ENCODE peak calls at places on chromosomes 6 and 20, in five cellular contexts. I is mesenchymal stem cell, O is IMR-90, X is trophoblast cell, Y is H9. H is an unnamed sample.
A peak's percentile ranks its signal among the peaks of the same experiment; 100 is the strongest.

GRCh38 chr20:32806356-32806755 is 13.4 kb upstream of the MAPRE1 start:
- DNase-seq in I (no peak), O (no peak), X (peak; percentile 34), Y (no peak), H (no peak)

GRCh38 chr6:134420638-134421181 is 102.8 kb upstream of the SGK1 start:
- DNase-seq in I (peak; percentile 89), O (peak; percentile 90), X (peak; percentile 42), Y (no peak), H (no peak)

GRCh38 chr6:34154668-34155447 is 9.0 kb upstream of the GRM4 start:
- DNase-seq in I (peak; percentile 47), O (peak; percentile 26), X (no peak), Y (peak; percentile 78), H (peak; percentile 99)

GRCh38 chr6:123805921-123806320 is 2.3 kb downstream of the NKAIN2 start:
- DNase-seq in I (no peak), O (no peak), X (no peak), Y (no peak), H (no peak)

GRCh38 chr6:156776470-156776840 is 723 bp upstream of the ARID1B start:
- DNase-seq in I (peak; percentile 55), O (peak; percentile 44), X (no peak), Y (no peak), H (peak; percentile 30)

GRCh38 chr20:18717062-18717461 is 96.5 kb upstream of the SCP2D1 start:
- DNase-seq in I (no peak), O (no peak), X (no peak), Y (no peak), H (no peak)

GRCh38 chr6:6920984-6921313 is 186.8 kb upstream of the RREB1 start:
- DNase-seq in I (no peak), O (no peak), X (no peak), Y (no peak), H (no peak)

GRCh38 chr20:12305555-12305954 is 387.9 kb downstream of the BTBD3 start:
- DNase-seq in I (no peak), O (no peak), X (no peak), Y (no peak), H (no peak)

GRCh38 chr20:21656299-21657067 is 49.0 kb upstream of the PAX1 start:
- DNase-seq in I (no peak), O (no peak), X (peak; percentile 12), Y (no peak), H (no peak)

GRCh38 chr20:58888521-58889333 is 36.2 kb downstream of the GNAS start:
- DNase-seq in I (peak; percentile 83), O (peak; percentile 72), X (peak; percentile 56), Y (peak; percentile 90), H (no peak)

GRCh38 chr6:137830562-137830961 is 36.5 kb upstream of the TNFAIP3 start:
- DNase-seq in I (no peak), O (no peak), X (no peak), Y (no peak), H (no peak)

GRCh38 chr20:17651761-17652388 is 30.2 kb downstream of the RRBP1 start:
- DNase-seq in I (no peak), O (no peak), X (no peak), Y (no peak), H (no peak)

GRCh38 chr6:16764188-16764950 is 3.1 kb upstream of the ATXN1 start:
- DNase-seq in I (peak; percentile 69), O (peak; percentile 76), X (no peak), Y (no peak), H (no peak)

DNA sequence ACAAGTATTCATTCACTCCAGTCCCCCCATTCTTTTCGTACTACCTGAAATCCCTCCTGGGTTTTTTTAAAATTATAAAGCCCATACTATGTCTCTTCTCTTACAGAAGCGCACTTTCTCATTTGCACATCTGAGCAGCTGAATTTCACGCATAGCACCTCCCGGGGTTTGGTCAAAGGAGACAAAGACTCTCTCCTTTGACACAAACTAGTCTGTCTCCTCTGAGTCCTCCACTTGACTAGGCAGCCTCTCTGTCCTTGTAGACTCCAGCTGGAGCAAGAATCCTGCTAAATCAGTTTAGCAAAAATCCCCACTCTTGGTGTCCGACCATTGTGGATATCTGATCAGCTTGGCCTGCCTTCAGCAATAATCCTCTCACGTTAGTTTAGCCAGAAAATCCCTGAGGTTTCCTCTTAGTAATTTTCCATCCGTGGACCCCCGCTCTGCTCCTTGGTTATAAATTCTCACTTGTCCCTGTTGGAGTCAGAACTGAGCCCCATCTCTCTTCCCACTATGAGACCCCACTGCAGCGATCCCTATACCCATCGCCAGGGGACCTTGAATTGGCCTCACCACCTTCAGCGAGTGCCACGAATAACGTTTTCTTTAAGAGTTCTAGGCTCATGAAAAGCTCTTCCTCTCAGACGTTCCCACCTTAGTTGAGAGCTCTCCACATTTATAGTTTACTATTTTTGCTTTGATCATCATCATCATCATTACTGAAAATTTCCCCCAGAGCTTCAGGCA is 29.0 kb downstream of the PDYN start:
- DNase-seq in I (peak; percentile 13), O (no peak), X (no peak), Y (no peak), H (no peak)
- H3K18ac ChIP-seq in I (no peak overlapping the region), O (no peak overlapping the region), X (no peak overlapping the region), Y (no peak overlapping the region), H (no peak overlapping the region)

GRCh38 chr6:168062346-168063289 is 16.4 kb downstream of the FRMD1 start:
- DNase-seq in I (no peak), O (no peak), X (no peak), Y (no peak), H (no peak)
- H3K18ac ChIP-seq in I (no peak overlapping the region), O (no peak overlapping the region), X (no peak overlapping the region), Y (no peak overlapping the region), H (no peak overlapping the region)

GRCh38 chr6:35735452-35735851 is 1.4 kb upstream of the ARMC12 start:
- DNase-seq in I (no peak), O (no peak), X (no peak), Y (no peak), H (no peak)
- H3K18ac ChIP-seq in I (no peak overlapping the region), O (no peak overlapping the region), X (no peak overlapping the region), Y (no peak overlapping the region), H (no peak overlapping the region)

GRCh38 chr20:23877524-23877923 is 2.0 kb downstream of the CST5 start:
- DNase-seq in I (no peak), O (no peak), X (no peak), Y (no peak), H (no peak)
- H3K18ac ChIP-seq in I (no peak overlapping the region), O (no peak overlapping the region), X (no peak overlapping the region), Y (no peak overlapping the region), H (no peak overlapping the region)

GRCh38 chr6:169700296-169700695 is 1.5 kb downstream of the WDR27 start:
- DNase-seq in I (peak; percentile 62), O (peak; percentile 29), X (no peak), Y (no peak), H (no peak)

GRCh38 chr6:169701953-169702639 is at the start of the genes C6orf120 and WDR27:
- DNase-seq in I (peak; percentile 97), O (peak; percentile 95), X (peak; percentile 97), Y (peak; percentile 95), H (peak; percentile 96)

GRCh38 chr6:169707772-169708171 is 5.8 kb downstream of the C6orf120 start:
- DNase-seq in I (peak; percentile 32), O (no peak), X (no peak), Y (no peak), H (no peak)

GRCh38 chr6:169701218-169701952 is 444 bp downstream of the WDR27 start:
- DNase-seq in I (no peak), O (no peak), X (peak; percentile 13), Y (no peak), H (no peak)

GRCh38 chr6:169702640-169703246 is 817 bp downstream of the C6orf120 start:
- DNase-seq in I (no peak), O (peak; percentile 19), X (no peak), Y (no peak), H (no peak)
- H3K18ac ChIP-seq in I (peak overlapping the region; percentile 96), O (peak overlapping the region; percentile 16), X (peak overlapping the region; percentile 73), Y (peak overlapping the region; percentile 76), H (peak overlapping the region; percentile 74)

DNA sequence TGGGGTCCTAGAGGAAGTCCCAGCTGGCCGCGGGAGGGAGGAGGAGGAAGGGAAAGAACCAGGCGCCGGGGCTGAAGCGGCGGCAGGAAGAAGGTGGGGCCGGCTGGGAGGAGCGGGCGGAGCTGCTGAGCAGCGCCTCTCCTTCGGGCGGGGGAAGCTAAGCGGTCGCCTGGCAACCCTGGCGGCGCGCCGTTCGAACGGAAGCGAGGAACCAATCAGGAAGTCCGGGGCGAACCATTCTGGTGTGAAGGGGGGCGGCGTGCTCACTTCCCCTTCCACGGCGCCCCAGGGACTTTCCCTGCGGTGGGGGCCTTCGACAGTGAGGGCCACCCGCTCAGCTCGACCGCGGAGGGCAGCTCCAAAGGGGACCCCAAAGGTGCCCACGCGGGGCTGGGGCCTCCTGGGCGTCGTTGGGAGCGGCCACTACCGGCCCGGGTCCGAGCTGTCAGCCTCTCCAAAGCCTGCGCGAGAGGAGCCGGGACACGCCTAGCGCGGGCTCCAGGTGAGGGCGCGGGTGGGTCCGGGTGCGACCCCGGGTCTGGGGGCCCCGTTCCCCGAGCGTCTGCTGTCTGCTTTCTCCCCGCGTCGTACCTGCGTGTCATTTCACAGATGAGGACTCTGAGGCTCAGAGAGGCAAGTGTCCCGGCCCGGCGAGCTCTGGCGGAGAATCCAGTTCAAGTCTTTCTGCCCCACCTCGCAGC is at the start of gene FAM110A:
- DNase-seq in I (peak; percentile 96), O (peak; percentile 91), X (peak; percentile 94), Y (peak; percentile 97), H (peak; percentile 93)
- H3K18ac ChIP-seq in I (peak within 1 kb of the TSS; percentile 98), O (peak within 1 kb of the TSS; percentile 56), X (peak within 1 kb of the TSS; percentile 99), Y (peak within 1 kb of the TSS; percentile 92), H (peak within 1 kb of the TSS; percentile 99)

DNA sequence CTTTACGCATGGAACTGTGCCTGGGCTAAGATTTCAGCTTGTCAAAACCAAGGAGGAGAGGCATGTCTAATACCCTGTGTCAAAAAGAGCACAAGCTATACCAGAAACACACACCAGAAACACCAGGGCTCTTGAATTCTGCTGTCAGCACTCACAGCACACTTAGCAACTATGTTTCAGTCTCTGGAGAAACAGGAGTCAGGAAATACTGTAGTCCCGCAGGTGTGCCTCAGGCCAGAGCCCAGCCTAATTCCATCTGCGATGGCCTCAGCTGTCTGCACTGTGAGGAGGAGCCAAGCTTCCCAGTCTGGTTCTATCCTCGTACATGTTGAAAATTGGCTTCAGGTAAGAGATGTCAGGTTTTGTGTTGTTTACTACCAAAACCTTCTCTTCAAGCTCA is 31.6 kb downstream of the MTRES1 start:
- DNase-seq in I (no peak), O (no peak), X (peak; percentile 93), Y (no peak), H (no peak)
- H3K18ac ChIP-seq in I (no peak overlapping the region), O (no peak overlapping the region), X (no peak overlapping the region), Y (no peak overlapping the region), H (peak overlapping the region; percentile 72)

DNA sequence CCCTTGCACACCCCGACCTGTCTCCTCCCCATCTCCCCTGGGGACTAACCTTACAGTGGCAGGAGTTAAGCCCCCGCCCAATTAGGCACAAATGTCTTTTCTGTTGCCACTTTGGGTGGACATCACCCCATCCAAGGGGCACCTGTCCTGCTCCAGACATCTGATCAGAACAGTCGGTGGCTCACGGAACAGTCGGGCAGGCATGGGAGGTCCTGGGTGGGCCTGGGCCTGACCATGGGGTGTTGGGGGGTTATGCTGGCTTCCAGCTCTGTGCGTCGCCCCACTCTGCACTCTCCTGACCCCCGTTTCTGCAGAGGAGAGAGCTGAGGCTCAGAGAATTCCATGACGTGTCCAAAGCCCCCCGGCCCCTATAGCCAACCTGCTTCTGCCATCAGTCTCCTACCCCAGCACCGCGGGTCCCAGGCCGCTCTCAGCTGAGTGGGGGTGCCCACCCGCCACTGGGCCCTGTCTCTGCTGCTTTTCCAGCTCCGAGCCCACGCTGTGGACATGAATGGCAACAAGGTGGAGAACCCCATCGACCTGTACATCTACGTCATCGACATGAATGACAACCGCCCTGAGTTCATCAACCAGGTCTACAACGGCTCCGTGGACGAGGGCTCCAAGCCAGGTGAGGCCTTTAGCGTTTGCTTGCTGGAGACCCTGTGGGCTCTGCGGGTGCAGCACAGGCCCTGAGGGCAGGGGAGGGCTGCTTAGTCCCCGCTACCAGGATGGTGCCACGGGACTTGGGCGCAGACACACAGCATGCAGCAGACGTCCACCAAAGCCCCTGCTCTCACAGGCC is 213.2 kb downstream of the TAF4 start:
- DNase-seq in I (no peak), O (no peak), X (no peak), Y (no peak), H (no peak)
- H3K18ac ChIP-seq in I (no peak overlapping the region), O (no peak overlapping the region), X (no peak overlapping the region), Y (no peak overlapping the region), H (no peak overlapping the region)

H was measured in H1.